ENCODE peak calls at places on chromosomes 11 and 22, in six cellular contexts. V, X, Y, M, T and D are unnamed samples.

GRCh38 chr11:84384637-84385227 is 1098.6 kb upstream of the CCDC90B start:
- DNase-seq in M (peak; percentile 11), Y (peak; percentile 44), V (peak; percentile 53), X (peak; percentile 34), T (peak; percentile 39), D (peak; percentile 15)

GRCh38 chr22:37823134-37823985 is at the start of gene GALR3:
- DNase-seq in M (no peak), V (no peak), X (no peak), Y (no peak), T (no peak), D (no peak)

GRCh38 chr11:12842933-12843636 is 166.0 kb upstream of the RASSF10 start:
- DNase-seq in M (no peak), X (no peak), V (peak; percentile 86), T (peak; percentile 60), Y (peak; percentile 95), D (no peak)

GRCh38 chr11:13776134-13776815 is 107.8 kb downstream of the FAR1 start:
- DNase-seq in M (peak; percentile 62), Y (peak; percentile 14), V (peak; percentile 87), T (no peak), X (no peak), D (no peak)

GRCh38 chr11:13834463-13834862 is 128.1 kb upstream of the SPON1 start:
- DNase-seq in T (peak; percentile 24), Y (peak; percentile 52), V (peak; percentile 40), M (no peak), X (no peak), D (no peak)

GRCh38 chr11:122804161-122804560 is 34.1 kb upstream of the CRTAM start:
- DNase-seq in X (no peak), Y (no peak), V (no peak), T (no peak), M (no peak), D (no peak)

GRCh38 chr11:72930011-72930410 is 115.8 kb downstream of the ATG16L2 start:
- DNase-seq in T (no peak), M (no peak), Y (no peak), V (no peak), X (peak; percentile 59), D (no peak)

GRCh38 chr22:43881091-43882061 is 10.4 kb downstream of the PNPLA5 start:
- DNase-seq in X (no peak), V (no peak), T (no peak), M (no peak), Y (no peak), D (no peak)

GRCh38 chr22:21996175-21996574 is 13.6 kb upstream of the TOP3B start:
- DNase-seq in T (no peak), X (no peak), M (no peak), Y (no peak), V (no peak), D (no peak)

GRCh38 chr22:36257948-36258674 is 5.2 kb downstream of the APOL1 start:
- DNase-seq in T (no peak), X (no peak), V (no peak), Y (no peak), M (no peak), D (no peak)

GRCh38 chr11:47514825-47515647 is 37.9 kb downstream of the CELF1 start:
- DNase-seq in T (no peak), M (no peak), V (no peak), X (peak; percentile 95), Y (peak; percentile 70), D (peak; percentile 58)

GRCh38 chr11:123033895-123034294 is 28.0 kb downstream of the HSPA8 start:
- DNase-seq in V (no peak), M (no peak), X (no peak), Y (peak; percentile 18), T (no peak), D (no peak)

GRCh38 chr11:24496371-24496727 is 504 bp upstream of the LUZP2 start:
- DNase-seq in T (no peak), M (no peak), V (no peak), Y (no peak), X (peak; percentile 18), D (no peak)

GRCh38 chr11:17413414-17414316 is 25.2 kb upstream of the KCNJ11 start:
- DNase-seq in V (no peak), T (no peak), Y (no peak), M (no peak), X (no peak), D (no peak)

GRCh38 chr11:133678211-133678610 is 145.9 kb upstream of the OPCML start:
- DNase-seq in Y (no peak), V (no peak), X (no peak), T (no peak), M (no peak), D (no peak)

GRCh38 chr11:28834877-28835276 is 726.7 kb downstream of the METTL15 start:
- DNase-seq in V (no peak), T (no peak), Y (no peak), X (peak; percentile 97), M (no peak), D (no peak)

GRCh38 chr11:108210441-108210840 is 12.0 kb downstream of the NPAT start:
- DNase-seq in X (no peak), T (no peak), M (no peak), V (no peak), Y (no peak), D (no peak)

GRCh38 chr11:124276081-124276480 is 19.9 kb downstream of the OR8G5 start:
- DNase-seq in V (no peak), Y (peak; percentile 71), T (no peak), X (peak; percentile 82), M (no peak), D (no peak)

GRCh38 chr11:35418282-35418846 is 994 bp downstream of the SLC1A2 start:
- DNase-seq in X (no peak), M (no peak), V (no peak), Y (no peak), T (peak; percentile 3), D (no peak)

GRCh38 chr22:46707827-46708570 is 30.1 kb downstream of the CERK start:
- DNase-seq in V (no peak), X (no peak), M (no peak), T (no peak), Y (no peak), D (no peak)

GRCh38 chr22:27726726-27727449 is 74.7 kb downstream of the MN1 start:
- DNase-seq in V (no peak), X (peak; percentile 34), M (no peak), Y (peak; percentile 95), T (no peak), D (no peak)

GRCh38 chr11:62443390-62444201 is 24.8 kb downstream of the SCGB1A1 start:
- DNase-seq in X (no peak), T (no peak), Y (no peak), V (no peak), M (no peak), D (no peak)

GRCh38 chr22:49323751-49324415 is 503.8 kb downstream of the BRD1 start:
- DNase-seq in X (no peak), T (no peak), M (no peak), V (no peak), Y (no peak), D (no peak)

GRCh38 chr11:134800826-134801225 is 388.8 kb upstream of the B3GAT1 start:
- DNase-seq in Y (no peak), X (no peak), T (no peak), M (no peak), V (no peak), D (no peak)

GRCh38 chr11:17393472-17393871 is 5.0 kb upstream of the KCNJ11 start:
- DNase-seq in Y (no peak), V (no peak), X (no peak), M (no peak), T (no peak), D (no peak)

GRCh38 chr11:134071766-134072403 is 3.0 kb downstream of the JAM3 start:
- DNase-seq in M (no peak), Y (no peak), V (no peak), T (no peak), X (peak; percentile 16), D (no peak)

GRCh38 chr11:61766353-61766841 is 14.0 kb downstream of the MYRF start:
- DNase-seq in M (no peak), V (no peak), Y (no peak), T (no peak), X (peak; percentile 86), D (no peak)

GRCh38 chr11:120814531-120815259 is 209.2 kb upstream of the TBCEL start:
- DNase-seq in Y (no peak), T (no peak), V (no peak), X (no peak), M (no peak), D (no peak)

GRCh38 chr11:27390959-27391326 is 27.9 kb upstream of the CCDC34 start:
- DNase-seq in V (no peak), T (no peak), X (peak; percentile 83), Y (no peak), M (no peak), D (no peak)

GRCh38 chr11:69817265-69818236 is 1.7 kb downstream of the FGF3 start:
- DNase-seq in Y (no peak), M (no peak), X (no peak), T (no peak), V (no peak), D (no peak)

GRCh38 chr11:69819541-69820070 is 390 bp upstream of the FGF3 start:
- DNase-seq in T (no peak), M (no peak), Y (no peak), V (no peak), X (no peak), D (no peak)

GRCh38 chr11:69819109-69819490 is at the start of gene FGF3:
- DNase-seq in X (no peak), V (no peak), M (no peak), T (no peak), Y (no peak), D (no peak)

GRCh38 chr11:69816671-69817070 is 2.5 kb downstream of the FGF3 start:
- DNase-seq in X (no peak), M (no peak), V (no peak), T (no peak), Y (no peak), D (no peak)

GRCh38 chr11:69818243-69819108 is 740 bp downstream of the FGF3 start:
- DNase-seq in V (no peak), Y (no peak), T (no peak), M (no peak), X (no peak), D (no peak)
- H3K4me3 ChIP-seq in V (no peak overlapping the region), Y (no peak overlapping the region), T (no peak overlapping the region), M (no peak overlapping the region), X (no peak overlapping the region), D (no peak overlapping the region)

DNA sequence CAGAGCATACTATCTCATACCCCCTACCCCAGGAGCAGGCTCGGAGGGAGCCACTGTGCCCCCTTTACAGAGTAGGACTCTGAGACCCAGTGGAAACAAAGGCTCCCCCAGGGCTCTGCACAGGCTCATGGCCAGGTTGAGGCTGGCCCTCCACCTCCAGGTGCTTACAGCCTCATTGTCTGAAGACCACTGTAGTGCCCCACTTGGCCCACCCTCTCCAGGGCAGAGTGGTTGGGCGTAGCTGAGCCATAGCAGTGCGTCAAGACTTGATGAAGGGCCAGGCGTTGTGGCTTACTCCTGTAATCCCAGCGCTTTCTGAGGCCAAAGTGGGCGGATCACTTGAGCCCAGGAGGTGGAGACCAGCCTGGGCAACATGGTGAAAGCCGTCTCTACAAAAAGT is 1.7 kb downstream of the ANKRD13D start:
- DNase-seq in V (no peak), X (no peak), M (no peak), T (no peak), Y (no peak), D (no peak)
- H3K4me3 ChIP-seq in V (peak overlapping the region; percentile 96), X (no peak overlapping the region), M (no peak overlapping the region), T (peak overlapping the region; percentile 98), Y (no peak overlapping the region), D (no peak overlapping the region)

GRCh38 chr11:75522645-75523044 is 3.1 kb downstream of the GDPD5 start:
- DNase-seq in X (no peak), V (no peak), T (no peak), Y (no peak), M (no peak), D (no peak)
- H3K4me3 ChIP-seq in X (no peak overlapping the region), V (peak overlapping the region; percentile 71), T (no peak overlapping the region), Y (no peak overlapping the region), M (no peak overlapping the region), D (no peak overlapping the region)

GRCh38 chr11:1310772-1311468 is 1.5 kb upstream of the TOLLIP start:
- DNase-seq in M (peak; percentile 66), V (peak; percentile 61), X (no peak), T (no peak), Y (no peak), D (no peak)
- H3K4me3 ChIP-seq in M (peak overlapping the region; percentile 83), V (peak overlapping the region; percentile 85), X (no peak overlapping the region), T (no peak overlapping the region), Y (no peak overlapping the region), D (peak overlapping the region; percentile 72)